ENCODE peak calls at places on chromosomes 7 and 10, in five cellular contexts. R is Kasumi-1, A is renal cortical epithelial cell, L is RWPE1, O is NCI-H460. K is an unnamed sample.
A peak's percentile ranks its signal among the peaks of the same experiment; 100 is the strongest.

GRCh38 chr7:69935107-69935506 is 336.8 kb downstream of the AUTS2 start:
- DNase-seq in R (no peak), A (no peak), L (no peak), O (no peak), K (no peak)

GRCh38 chr10:93465806-93466675 is 16.1 kb downstream of the MYOF start:
- DNase-seq in R (no peak), A (peak; percentile 97), L (peak; percentile 96), O (peak; percentile 97), K (peak; percentile 97)

GRCh38 chr10:60237977-60238376 is 151.7 kb downstream of the ANK3 start:
- DNase-seq in R (no peak), A (no peak), L (peak; percentile 11), O (no peak), K (no peak)

GRCh38 chr7:91182819-91183405 is 81.3 kb upstream of the FZD1 start:
- DNase-seq in R (no peak), A (peak; percentile 72), L (peak; percentile 33), O (no peak), K (no peak)

GRCh38 chr10:119118231-119118630 is 14.3 kb downstream of the DENND10 start:
- DNase-seq in R (no peak), A (no peak), L (no peak), O (no peak), K (no peak)

GRCh38 chr7:156034397-156034796 is 222.1 kb upstream of the SHH start:
- DNase-seq in R (peak; percentile 89), A (peak; percentile 56), L (no peak), O (no peak), K (no peak)

GRCh38 chr7:103857435-103857834 is 132.0 kb downstream of the RELN start:
- DNase-seq in R (no peak), A (no peak), L (no peak), O (no peak), K (no peak)

GRCh38 chr10:30437039-30437781 is 3.2 kb downstream of the MAP3K8 start:
- DNase-seq in R (peak; percentile 50), A (peak; percentile 72), L (no peak), O (no peak), K (peak; percentile 58)

GRCh38 chr7:125512373-125512772 is 582.7 kb upstream of the POT1 start:
- DNase-seq in R (no peak), A (no peak), L (no peak), O (no peak), K (no peak)

GRCh38 chr7:65448824-65449504 is 75.3 kb downstream of the ZNF92 start:
- DNase-seq in R (no peak), A (peak; percentile 96), L (peak; percentile 78), O (no peak), K (no peak)

GRCh38 chr7:12730523-12730922 is 43.1 kb downstream of the ARL4A start:
- DNase-seq in R (no peak), A (no peak), L (no peak), O (no peak), K (no peak)

GRCh38 chr7:25260862-25261454 is 32.7 kb upstream of the NPVF start:
- DNase-seq in R (peak; percentile 92), A (peak; percentile 17), L (peak; percentile 15), O (no peak), K (no peak)

GRCh38 chr7:85405016-85405415 is 218.2 kb upstream of the SEMA3D start:
- DNase-seq in R (no peak), A (no peak), L (no peak), O (no peak), K (no peak)

GRCh38 chr10:62815373-62816111 is 624 bp downstream of the EGR2 start:
- DNase-seq in R (no peak), A (no peak), L (no peak), O (no peak), K (peak; percentile 32)

GRCh38 chr10:125038637-125039036 is 96.7 kb downstream of the ZRANB1 start:
- DNase-seq in R (no peak), A (no peak), L (no peak), O (peak; percentile 80), K (peak; percentile 38)

GRCh38 chr10:112202561-112203241 is 19.1 kb upstream of the GPAM start:
- DNase-seq in R (no peak), A (peak; percentile 59), L (peak; percentile 78), O (no peak), K (peak; percentile 10)

GRCh38 chr10:103679096-103679790 is 176.1 kb downstream of the SH3PXD2A start:
- DNase-seq in R (no peak), A (no peak), L (no peak), O (no peak), K (no peak)

GRCh38 chr10:8985651-8986050 is 931.2 kb downstream of the GATA3 start:
- DNase-seq in R (no peak), A (no peak), L (no peak), O (no peak), K (no peak)

GRCh38 chr10:129495697-129496096 is 28.7 kb downstream of the MGMT start:
- DNase-seq in R (no peak), A (no peak), L (no peak), O (no peak), K (no peak)

GRCh38 chr10:29140991-29141390 is 147.9 kb upstream of the LYZL1 start:
- DNase-seq in R (no peak), A (peak; percentile 68), L (peak; percentile 39), O (no peak), K (peak; percentile 73)

GRCh38 chr10:124152139-124152780 is 58.9 kb upstream of the CHST15 start:
- DNase-seq in R (no peak), A (peak; percentile 82), L (peak; percentile 93), O (peak; percentile 98), K (peak; percentile 81)

GRCh38 chr10:6390213-6390612 is 187.5 kb downstream of the PFKFB3 start:
- DNase-seq in R (no peak), A (no peak), L (no peak), O (no peak), K (no peak)

GRCh38 chr7:130008941-130009847 is 42.0 kb downstream of the ZC3HC1 start:
- DNase-seq in R (no peak), A (peak; percentile 88), L (peak; percentile 72), O (peak; percentile 47), K (peak; percentile 22)

GRCh38 chr7:89958525-89959068 is 195.7 kb upstream of the STEAP1 start:
- DNase-seq in R (no peak), A (no peak), L (no peak), O (no peak), K (no peak)

GRCh38 chr7:30093351-30094019 is 41.3 kb upstream of the MTURN start:
- DNase-seq in R (no peak), A (peak; percentile 21), L (no peak), O (no peak), K (no peak)

GRCh38 chr7:157851501-157852067 is 514.8 kb downstream of the DNAJB6 start:
- DNase-seq in R (peak; percentile 84), A (no peak), L (peak; percentile 28), O (peak; percentile 26), K (no peak)

GRCh38 chr10:9734218-9734617 is 1283.5 kb upstream of the CELF2 start:
- DNase-seq in R (no peak), A (no peak), L (no peak), O (no peak), K (no peak)

GRCh38 chr10:58513189-58514101 is 773 bp downstream of the BICC1 start:
- DNase-seq in R (peak; percentile 57), A (peak; percentile 83), L (peak; percentile 36), O (no peak), K (peak; percentile 69)

GRCh38 chr7:1607001-1607400 is 37.2 kb upstream of the PSMG3 start:
- DNase-seq in R (no peak), A (no peak), L (no peak), O (no peak), K (no peak)

GRCh38 chr10:28734940-28735759 is 57.8 kb downstream of the BAMBI start:
- DNase-seq in R (no peak), A (peak; percentile 89), L (peak; percentile 82), O (no peak), K (peak; percentile 92)

GRCh38 chr10:112649492-112650152 is 202.6 kb downstream of the VTI1A start:
- DNase-seq in R (no peak), A (no peak), L (no peak), O (no peak), K (peak; percentile 26)

GRCh38 chr7:131111081-131111576 is 216.5 kb upstream of the MKLN1 start:
- DNase-seq in R (peak; percentile 52), A (peak; percentile 88), L (no peak), O (peak; percentile 87), K (peak; percentile 90)

GRCh38 chr7:70343519-70343918 is 745.2 kb downstream of the AUTS2 start:
- DNase-seq in R (no peak), A (no peak), L (no peak), O (no peak), K (no peak)

GRCh38 chr10:73910764-73911552 is at the start of gene PLAU:
- DNase-seq in R (peak; percentile 87), A (no peak), L (no peak), O (no peak), K (no peak)

GRCh38 chr7:150449206-150449956 is 1.0 kb upstream of the GIMAP8 start:
- DNase-seq in R (no peak), A (no peak), L (no peak), O (no peak), K (no peak)

GRCh38 chr10:124106241-124106905 is 13.0 kb upstream of the CHST15 start:
- DNase-seq in R (no peak), A (peak; percentile 95), L (peak; percentile 81), O (peak; percentile 60), K (peak; percentile 44)

GRCh38 chr7:13288516-13288915 is 601.1 kb downstream of the ARL4A start:
- DNase-seq in R (no peak), A (no peak), L (no peak), O (no peak), K (no peak)

K was measured in A549.